ENCODE peak calls at places on chromosomes 6 and 20, in seven cellular contexts. J, Y, U, Q, K, B and O are unnamed samples.

GRCh38 chr6:52815167-52816092 is 11.8 kb upstream of the GSTA1 start:
- DNase-seq in J (peak; percentile 36), Y (peak; percentile 33), U (no peak), Q (peak; percentile 61), K (no peak), B (peak; percentile 24), O (peak; percentile 50)

GRCh38 chr6:112022749-112023148 is 31.2 kb upstream of the CCN6 start:
- DNase-seq in J (no peak), Y (no peak), U (no peak), Q (no peak), K (no peak), B (no peak), O (no peak)

GRCh38 chr6:69841862-69842261 is 24.5 kb upstream of the COL19A1 start:
- DNase-seq in J (no peak), Y (no peak), U (no peak), Q (no peak), K (no peak), B (no peak), O (no peak)

GRCh38 chr6:34182751-34183531 is 37.1 kb upstream of the GRM4 start:
- DNase-seq in J (no peak), Y (no peak), U (peak; percentile 66), Q (no peak), K (no peak), B (peak; percentile 81), O (no peak)

GRCh38 chr6:75460636-75461035 is 33.0 kb downstream of the FILIP1 start:
- DNase-seq in J (peak; percentile 61), Y (no peak), U (no peak), Q (no peak), K (no peak), B (no peak), O (no peak)

GRCh38 chr20:32532246-32532645 is 52.9 kb downstream of the NOL4L start:
- DNase-seq in J (no peak), Y (no peak), U (no peak), Q (no peak), K (no peak), B (no peak), O (no peak)

GRCh38 chr6:131063764-131064272 is 773 bp upstream of the EPB41L2 start:
- DNase-seq in J (no peak), Y (no peak), U (no peak), Q (peak; percentile 21), K (no peak), B (no peak), O (no peak)

GRCh38 chr6:131680868-131681267 is 20.3 kb downstream of the OR2A4 start:
- DNase-seq in J (no peak), Y (no peak), U (no peak), Q (no peak), K (no peak), B (no peak), O (no peak)

GRCh38 chr6:146357578-146358340 is 185.9 kb upstream of the RAB32 start:
- DNase-seq in J (peak; percentile 98), Y (no peak), U (no peak), Q (no peak), K (no peak), B (no peak), O (peak; percentile 64)

GRCh38 chr6:6812427-6812826 is 223.9 kb downstream of the LY86 start:
- DNase-seq in J (no peak), Y (no peak), U (no peak), Q (no peak), K (no peak), B (no peak), O (no peak)

GRCh38 chr6:73487473-73487872 is 25.9 kb downstream of the MTO1 start:
- DNase-seq in J (no peak), Y (no peak), U (no peak), Q (no peak), K (no peak), B (no peak), O (no peak)
- H3K36me3 ChIP-seq in J (peaks cover 5% of the 10 kb centered on the region), Y (peaks cover 12% of the 10 kb centered on the region), U (peaks cover 56% of the 10 kb centered on the region), Q (peaks cover 9% of the 10 kb centered on the region), K (peaks cover 94% of the 10 kb centered on the region), B (peaks cover 58% of the 10 kb centered on the region), O (peaks cover 73% of the 10 kb centered on the region)

GRCh38 chr20:47389867-47390347 is 33.4 kb upstream of the ZMYND8 start:
- DNase-seq in J (peak; percentile 77), Y (no peak), U (no peak), Q (no peak), K (no peak), B (no peak), O (no peak)
- H3K36me3 ChIP-seq in J (no peaks in the 10 kb centered on the region), Y (no peaks in the 10 kb centered on the region), U (no peaks in the 10 kb centered on the region), Q (no peaks in the 10 kb centered on the region), K (no peaks in the 10 kb centered on the region), B (no peaks in the 10 kb centered on the region), O (no peaks in the 10 kb centered on the region)

GRCh38 chr6:42066156-42066555 is 15.8 kb downstream of the TAF8 start:
- DNase-seq in J (no peak), Y (no peak), U (no peak), Q (no peak), K (no peak), B (no peak), O (no peak)
- H3K36me3 ChIP-seq in J (peaks cover 10% of the 10 kb centered on the region), Y (peaks cover 22% of the 10 kb centered on the region), U (peaks cover 72% of the 10 kb centered on the region), Q (peaks cover 11% of the 10 kb centered on the region), K (peaks cover 100% of the 10 kb centered on the region), B (peaks cover 57% of the 10 kb centered on the region), O (peaks cover 56% of the 10 kb centered on the region)

GRCh38 chr6:137880633-137881521 is 13.8 kb downstream of the TNFAIP3 start:
- DNase-seq in J (no peak), Y (no peak), U (peak; percentile 53), Q (no peak), K (peak; percentile 49), B (peak; percentile 59), O (no peak)
- H3K36me3 ChIP-seq in J (peaks cover 16% of the 10 kb centered on the region), Y (peaks cover 51% of the 10 kb centered on the region), U (peaks cover 69% of the 10 kb centered on the region), Q (peaks cover 5% of the 10 kb centered on the region), K (peaks cover 75% of the 10 kb centered on the region), B (peaks cover 63% of the 10 kb centered on the region), O (peaks cover 73% of the 10 kb centered on the region)